ENCODE peak calls at places on chromosomes 7 and 10, in four cellular contexts. U is H7; I is CD8-positive, alpha-beta T cell; B is bronchial epithelial cell. Q is an unnamed sample. For H3K27me3 and H3K36me3, the result is how much of the 10 kb centered on the place peaks cover.

GRCh38 chr7:139455789-139456188 is 27.7 kb downstream of the KLRG2 start:
- DNase-seq in U (no peak), I (no peak), B (no peak), Q (no peak)

GRCh38 chr10:79056361-79056735 is 12.4 kb upstream of the ZMIZ1 start:
- DNase-seq in U (no peak), B (no peak), I (no peak), Q (no peak)

GRCh38 chr7:16356241-16356958 is 64.9 kb downstream of the CRPPA start:
- DNase-seq in I (no peak), U (no peak), B (no peak), Q (no peak)

GRCh38 chr10:85611746-85612377 is 754.7 kb downstream of the GRID1 start:
- DNase-seq in U (no peak), I (no peak), B (no peak), Q (no peak)

GRCh38 chr7:70092314-70093303 is 494.3 kb downstream of the AUTS2 start:
- DNase-seq in B (no peak), I (no peak), U (no peak), Q (no peak)

GRCh38 chr7:3436746-3437145 is 135.7 kb downstream of the SDK1 start:
- DNase-seq in I (no peak), U (no peak), B (peak), Q (peak)

GRCh38 chr10:29163746-29164145 is 125.1 kb upstream of the LYZL1 start:
- DNase-seq in U (no peak), B (peak), I (no peak), Q (peak)

GRCh38 chr10:20713420-20713819 is 183.7 kb downstream of the NEBL start:
- DNase-seq in B (no peak), U (no peak), I (no peak), Q (no peak)

GRCh38 chr7:155961241-155962190 is 149.3 kb upstream of the SHH start:
- DNase-seq in I (no peak), B (peak), U (no peak), Q (no peak)

GRCh38 chr10:42960491-42961155 is 116.2 kb upstream of the RET start:
- DNase-seq in U (no peak), I (no peak), B (peak), Q (no peak)

GRCh38 chr10:102066421-102067068 is 1.4 kb downstream of the HPS6 start:
- DNase-seq in I (no peak), U (peak), B (no peak), Q (no peak)

GRCh38 chr10:60731134-60731883 is 47.0 kb upstream of the CDK1 start:
- DNase-seq in B (peak), U (peak), I (no peak), Q (no peak)

GRCh38 chr7:94392391-94392782 is 2.3 kb upstream of the COL1A2 start:
- DNase-seq in I (no peak), B (no peak), U (no peak), Q (no peak)

GRCh38 chr10:92690211-92691041 is 671 bp downstream of the HHEX start:
- DNase-seq in B (peak), I (peak), U (peak), Q (peak)
- H3K27me3 ChIP-seq in B (under half), I (under half), U (half or more), Q (under half)

DNA sequence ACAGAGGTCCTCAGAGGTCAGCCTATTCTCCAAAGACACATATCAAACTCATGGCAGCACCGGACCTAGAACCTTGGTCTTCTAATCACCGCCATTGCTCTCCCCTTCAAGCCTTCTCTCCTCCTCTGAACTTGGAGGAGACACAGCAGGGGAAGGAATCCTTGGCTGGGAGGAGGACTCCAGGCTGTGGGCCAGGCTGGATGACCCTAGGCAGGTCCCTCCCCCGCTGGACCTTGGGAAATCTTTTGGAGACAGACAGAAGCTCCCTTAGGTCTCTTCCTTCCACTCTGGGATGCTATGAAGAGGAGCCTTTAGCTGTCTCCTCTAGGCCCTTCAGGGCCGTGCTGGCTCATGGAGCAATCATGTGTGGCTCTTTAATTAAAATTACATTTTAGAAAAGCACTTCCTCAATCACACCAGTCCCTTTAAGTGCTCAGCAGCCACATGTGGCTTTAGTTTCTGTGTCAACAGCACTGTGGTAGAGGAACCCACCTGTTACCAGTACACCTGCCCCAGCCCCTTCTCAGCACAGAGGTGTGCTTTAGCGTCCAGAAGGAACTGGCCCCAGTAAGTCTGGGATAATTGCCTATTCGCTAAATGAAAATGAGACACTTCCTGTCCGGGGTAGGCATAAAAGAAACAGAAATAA is 238.2 kb downstream of the CELF2 start:
- DNase-seq in I (no peak), B (no peak), U (no peak), Q (no peak)
- H3K36me3 ChIP-seq in I (half or more), B (under half), U (under half), Q (under half)

DNA sequence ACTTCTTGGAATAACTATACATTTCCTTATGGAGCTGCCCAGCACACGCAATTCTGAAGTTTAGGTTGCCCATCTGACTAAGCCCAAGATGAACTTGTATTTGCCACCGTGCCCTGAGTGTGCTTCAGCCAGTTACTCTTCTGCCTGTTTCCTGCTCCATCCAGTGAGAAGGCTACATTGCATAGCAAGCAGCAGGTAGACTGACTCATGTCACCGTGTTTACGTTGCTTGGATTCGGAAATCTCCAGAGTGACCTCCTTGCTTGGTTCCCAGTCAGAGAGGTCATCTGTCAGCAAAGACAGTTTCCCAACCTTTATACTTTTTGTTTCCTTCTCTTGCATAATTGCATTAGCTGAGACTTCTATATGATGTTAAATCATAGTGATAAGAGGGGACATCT is 30.9 kb downstream of the NACAD start:
- DNase-seq in I (no peak), U (no peak), B (no peak), Q (no peak)
- H3K27me3 ChIP-seq in I (under half), U (under half), B (under half), Q (under half)

DNA sequence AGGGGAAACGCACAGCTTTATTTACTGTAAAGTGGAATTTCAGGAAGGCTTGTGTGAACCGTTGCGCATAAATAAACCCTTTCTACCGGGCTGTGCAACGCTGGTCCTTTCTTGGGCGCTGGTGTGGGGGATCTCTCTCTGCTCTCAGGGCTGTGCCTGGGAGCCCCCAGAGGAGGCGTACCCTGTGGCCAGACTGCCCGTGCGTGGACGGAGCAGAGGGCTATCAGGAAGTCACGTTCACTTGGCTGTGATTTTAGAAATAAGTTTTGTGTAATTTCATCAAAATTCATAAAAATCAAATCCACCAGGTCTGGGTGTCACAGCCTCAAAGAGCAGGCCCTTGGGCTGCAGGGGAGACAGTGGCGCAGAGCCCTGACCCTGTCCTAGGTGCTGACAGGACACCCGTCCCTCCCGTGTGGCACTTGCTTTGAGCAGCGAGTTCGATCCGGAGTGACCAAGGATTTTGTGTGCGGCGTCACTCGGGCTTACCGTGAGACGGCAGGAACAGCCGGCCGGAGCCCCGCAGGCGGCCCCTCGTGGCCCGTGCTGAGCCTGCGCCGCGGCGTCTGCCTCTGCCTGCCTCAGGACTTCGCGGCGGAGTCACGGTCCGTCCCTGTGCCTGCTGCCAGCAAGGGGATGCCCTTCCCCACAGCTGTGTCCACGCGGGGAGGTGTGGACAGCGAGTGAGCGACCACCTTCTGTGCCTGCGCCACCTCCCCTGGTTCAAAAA is 20.2 kb downstream of the GET4 start:
- DNase-seq in B (no peak), U (no peak), I (no peak), Q (no peak)
- H3K36me3 ChIP-seq in B (under half), U (under half), I (under half), Q (under half)